ENCODE peak calls at places on chromosome 5, in nine cellular contexts. D, B, U, T, W, M, G, K and X are unnamed samples. For H3K36me3, the result is how much of the 10 kb centered on the place peaks cover.

GRCh38 chr5:135069895-135070657 is 36.0 kb upstream of the PITX1 start:
- DNase-seq in D (no peak), U (no peak), K (no peak), B (no peak), T (no peak), W (no peak), G (peak), M (peak), X (no peak)

GRCh38 chr5:6269925-6270324 is 108.4 kb downstream of the MED10 start:
- DNase-seq in T (no peak), G (no peak), U (no peak), M (no peak), B (no peak), W (no peak), D (no peak), K (no peak), X (no peak)

GRCh38 chr5:123174916-123175481 is 86.0 kb downstream of the PRDM6 start:
- DNase-seq in T (no peak), D (no peak), W (peak), K (no peak), U (no peak), M (no peak), B (no peak), G (no peak), X (no peak)

GRCh38 chr5:177542816-177543472 is 11.4 kb downstream of the FAM193B start:
- DNase-seq in B (no peak), K (no peak), D (no peak), W (no peak), G (no peak), T (no peak), M (no peak), U (no peak), X (no peak)

GRCh38 chr5:138470322-138471285 is 5.3 kb downstream of the EGR1 start:
- DNase-seq in T (no peak), K (no peak), B (peak), G (no peak), W (no peak), M (no peak), D (no peak), U (no peak), X (no peak)

GRCh38 chr5:113245427-113246052 is 189.2 kb downstream of the TSSK1B start:
- DNase-seq in U (no peak), M (no peak), W (no peak), G (no peak), B (no peak), K (no peak), D (no peak), T (no peak), X (no peak)

GRCh38 chr5:39216621-39217020 is 2.7 kb downstream of the FYB1 start:
- DNase-seq in M (no peak), U (no peak), T (no peak), W (no peak), K (no peak), G (no peak), D (no peak), B (no peak), X (no peak)

GRCh38 chr5:54251981-54252380 is 58.4 kb downstream of the ARL15 start:
- DNase-seq in U (no peak), K (no peak), G (no peak), B (no peak), T (no peak), D (no peak), W (no peak), M (no peak), X (no peak)

GRCh38 chr5:62538017-62538942 is 40.3 kb upstream of the LRRC70 start:
- DNase-seq in G (no peak), K (no peak), U (no peak), M (no peak), B (no peak), D (no peak), T (no peak), W (no peak), X (no peak)

GRCh38 chr5:79961731-79962579 is 29.1 kb downstream of the MTX3 start:
- DNase-seq in M (no peak), U (no peak), B (peak), G (no peak), W (no peak), D (no peak), T (no peak), K (no peak), X (no peak)

GRCh38 chr5:135490245-135491037 is 38.3 kb upstream of the TIFAB start:
- DNase-seq in D (no peak), B (no peak), K (no peak), G (no peak), T (no peak), U (peak), M (no peak), W (no peak), X (no peak)

GRCh38 chr5:756865-757345 is 27.6 kb downstream of the ZDHHC11B start:
- DNase-seq in K (no peak), D (peak), M (peak), W (no peak), T (peak), U (no peak), G (peak), B (peak), X (peak)

GRCh38 chr5:97550164-97550563 is 367.1 kb upstream of the RIOK2 start:
- DNase-seq in T (no peak), G (no peak), D (no peak), K (no peak), B (no peak), W (no peak), U (no peak), M (no peak), X (no peak)

GRCh38 chr5:18563853-18564252 is 929.6 kb downstream of the TAF11L14 start:
- DNase-seq in U (no peak), D (no peak), M (no peak), B (no peak), T (no peak), W (no peak), K (no peak), G (no peak), X (no peak)

GRCh38 chr5:42944989-42945388 is 95.1 kb downstream of the ANXA2R start:
- DNase-seq in G (no peak), W (no peak), B (no peak), M (no peak), D (no peak), U (no peak), K (no peak), T (no peak), X (no peak)

GRCh38 chr5:167894631-167895472 is 396.6 kb upstream of the WWC1 start:
- DNase-seq in M (no peak), G (no peak), B (no peak), K (no peak), W (no peak), T (no peak), U (no peak), D (no peak), X (no peak)

GRCh38 chr5:178306430-178307225 is 74.0 kb upstream of the PHYKPL start:
- DNase-seq in M (peak), U (no peak), G (no peak), T (peak), K (no peak), W (no peak), D (no peak), B (no peak), X (no peak)

GRCh38 chr5:53318303-53318702 is 162.1 kb upstream of the FST start:
- DNase-seq in D (no peak), W (no peak), U (no peak), G (no peak), B (no peak), K (no peak), T (no peak), M (no peak), X (no peak)

GRCh38 chr5:36177715-36178556 is 26.0 kb downstream of the SKP2 start:
- DNase-seq in M (no peak), G (no peak), U (peak), D (no peak), T (no peak), B (peak), K (no peak), W (peak), X (no peak)

GRCh38 chr5:10719965-10720364 is 41.1 kb downstream of the DAP start:
- DNase-seq in W (no peak), T (no peak), G (no peak), M (no peak), B (no peak), U (no peak), D (no peak), K (no peak), X (no peak)
- H3K36me3 ChIP-seq in W (under half), T (under half), G (under half), M (under half), B (under half), U (under half), D (under half), K (under half), X (under half)

DNA sequence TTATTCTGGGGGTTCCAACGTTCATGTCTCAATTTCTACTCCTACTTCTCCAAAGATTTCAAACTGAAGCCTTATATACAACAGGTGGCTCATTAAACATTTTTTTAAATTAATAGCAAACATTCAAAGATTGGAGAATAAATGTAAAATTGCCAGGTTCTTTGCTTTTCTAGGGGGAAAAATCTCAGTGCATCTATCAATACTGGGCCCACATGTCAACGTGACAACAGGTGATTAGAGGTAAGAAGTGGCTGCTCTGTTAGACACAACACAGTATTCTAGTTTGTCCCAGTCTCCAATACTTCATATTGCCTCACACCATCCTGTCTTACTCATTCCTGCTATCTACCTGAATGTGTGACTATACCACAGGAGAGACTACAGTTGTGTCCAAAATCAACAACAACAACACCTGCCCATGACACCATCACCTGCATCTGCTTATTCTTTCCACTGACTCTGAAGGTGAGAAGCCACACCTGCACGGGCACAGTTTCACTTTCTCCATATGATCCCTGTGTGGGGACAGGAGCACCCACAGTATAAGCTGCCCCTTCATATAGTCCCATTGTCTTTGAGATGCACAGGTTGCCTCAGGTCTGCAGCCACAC is 110.2 kb downstream of the LHFPL2 start:
- DNase-seq in U (no peak), W (no peak), B (no peak), D (no peak), M (no peak), T (no peak), G (no peak), K (no peak), X (no peak)
- H3K4me3 ChIP-seq in U (no peak), W (no peak), B (no peak), D (no peak), M (no peak), T (no peak), G (no peak), K (no peak), X (no peak)

GRCh38 chr5:14337603-14338002 is 194.5 kb downstream of the TRIO start:
- DNase-seq in B (no peak), W (no peak), U (no peak), K (no peak), G (no peak), T (no peak), M (peak), D (no peak), X (no peak)
- H3K36me3 ChIP-seq in B (half or more), W (under half), U (under half), K (under half), G (under half), T (half or more), M (under half), D (under half), X (under half)

DNA sequence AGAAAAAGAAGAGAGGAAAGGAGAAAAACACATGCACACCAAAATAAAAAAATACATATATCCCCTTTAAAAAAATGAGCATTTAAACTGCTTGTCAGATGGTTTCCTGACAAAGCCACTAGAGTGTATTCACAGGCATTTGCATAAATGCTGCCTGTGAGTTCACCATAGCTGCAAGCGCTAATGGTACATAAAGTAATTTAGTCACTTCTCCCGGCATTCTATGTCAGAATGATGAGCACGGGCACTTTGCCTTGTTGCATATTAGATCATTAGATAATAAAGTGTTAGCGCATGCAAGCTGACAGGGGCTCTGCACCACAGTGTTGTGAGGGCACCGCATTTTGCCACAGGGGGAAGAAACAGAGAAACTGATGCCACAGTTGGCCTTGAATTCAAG is 280.6 kb downstream of the EBF1 start:
- DNase-seq in G (no peak), K (no peak), M (no peak), W (peak), T (no peak), B (no peak), D (no peak), U (no peak), X (no peak)
- H3K4me3 ChIP-seq in G (no peak), K (no peak), M (no peak), W (peak), T (no peak), B (no peak), D (no peak), U (no peak), X (no peak)

GRCh38 chr5:131156971-131157370 is 8.1 kb downstream of the HINT1 start:
- DNase-seq in G (no peak), W (no peak), T (no peak), D (no peak), B (no peak), M (no peak), K (no peak), U (no peak), X (no peak)
- H3K36me3 ChIP-seq in G (under half), W (half or more), T (half or more), D (under half), B (under half), M (under half), K (under half), U (under half), X (under half)

GRCh38 chr5:3277590-3278196 is 317.9 kb upstream of the IRX1 start:
- DNase-seq in M (no peak), W (no peak), G (no peak), B (no peak), U (no peak), T (no peak), K (no peak), D (no peak), X (no peak)
- H3K4me3 ChIP-seq in M (no peak), W (no peak), G (no peak), B (no peak), U (no peak), T (no peak), K (no peak), D (no peak), X (no peak)